ENCODE peak calls at places on chromosomes 6 and 20, in five cellular contexts. One of them, this sample, is unnamed.

GRCh38 chr20:32326507-32326851 is 31.7 kb upstream of the ASXL1 start:
- DNase-seq in tibial nerve: no peak
- DNase-seq in GM20000: no peak
- DNase-seq in activated T-helper 1 cell treated with anti-CD3 and anti-CD28 coated beads, Interleukin-12 subunit alpha, Interleukin-12 subunit beta, Interleukin-2, Interleukin-4 antibody, amounts not matched to agents 30 ng/mL and 10 ng/mL and 1 ng/mL, durations not matched to agents 14 hours and 24 hours and 36 hours: no peak
- DNase-seq in Daoy: peak
- DNase-seq in this sample: no peak

GRCh38 chr6:159655409-159655988 is 37.5 kb downstream of the SOD2 start:
- DNase-seq in Daoy: no peak
- DNase-seq in tibial nerve: no peak
- DNase-seq in GM20000: no peak
- DNase-seq in activated T-helper 1 cell treated with anti-CD3 and anti-CD28 coated beads, Interleukin-12 subunit alpha, Interleukin-12 subunit beta, Interleukin-2, Interleukin-4 antibody, amounts not matched to agents 30 ng/mL and 10 ng/mL and 1 ng/mL, durations not matched to agents 14 hours and 24 hours and 36 hours: no peak
- DNase-seq in this sample: no peak

GRCh38 chr6:16630035-16630643 is 131.1 kb downstream of the ATXN1 start:
- DNase-seq in activated T-helper 1 cell treated with anti-CD3 and anti-CD28 coated beads, Interleukin-12 subunit alpha, Interleukin-12 subunit beta, Interleukin-2, Interleukin-4 antibody, amounts not matched to agents 30 ng/mL and 10 ng/mL and 1 ng/mL, durations not matched to agents 14 hours and 24 hours and 36 hours: no peak
- DNase-seq in tibial nerve: no peak
- DNase-seq in GM20000: no peak
- DNase-seq in Daoy: no peak
- DNase-seq in this sample: no peak

GRCh38 chr6:88268508-88268907 is 102.4 kb upstream of the CNR1 start:
- DNase-seq in activated T-helper 1 cell treated with anti-CD3 and anti-CD28 coated beads, Interleukin-12 subunit alpha, Interleukin-12 subunit beta, Interleukin-2, Interleukin-4 antibody, amounts not matched to agents 30 ng/mL and 10 ng/mL and 1 ng/mL, durations not matched to agents 14 hours and 24 hours and 36 hours: no peak
- DNase-seq in GM20000: no peak
- DNase-seq in tibial nerve: no peak
- DNase-seq in Daoy: no peak
- DNase-seq in this sample: no peak

GRCh38 chr6:8170245-8170644 is 67.9 kb upstream of the EEF1E1 start:
- DNase-seq in tibial nerve: no peak
- DNase-seq in GM20000: no peak
- DNase-seq in activated T-helper 1 cell treated with anti-CD3 and anti-CD28 coated beads, Interleukin-12 subunit alpha, Interleukin-12 subunit beta, Interleukin-2, Interleukin-4 antibody, amounts not matched to agents 30 ng/mL and 10 ng/mL and 1 ng/mL, durations not matched to agents 14 hours and 24 hours and 36 hours: no peak
- DNase-seq in Daoy: no peak
- DNase-seq in this sample: no peak

GRCh38 chr6:83474309-83474708 is 38.0 kb upstream of the PRSS35 start:
- DNase-seq in activated T-helper 1 cell treated with anti-CD3 and anti-CD28 coated beads, Interleukin-12 subunit alpha, Interleukin-12 subunit beta, Interleukin-2, Interleukin-4 antibody, amounts not matched to agents 30 ng/mL and 10 ng/mL and 1 ng/mL, durations not matched to agents 14 hours and 24 hours and 36 hours: no peak
- DNase-seq in Daoy: peak
- DNase-seq in GM20000: no peak
- DNase-seq in tibial nerve: no peak
- DNase-seq in this sample: no peak

GRCh38 chr20:56628873-56629463 is at the start of gene TFAP2C:
- DNase-seq in GM20000: peak
- DNase-seq in activated T-helper 1 cell treated with anti-CD3 and anti-CD28 coated beads, Interleukin-12 subunit alpha, Interleukin-12 subunit beta, Interleukin-2, Interleukin-4 antibody, amounts not matched to agents 30 ng/mL and 10 ng/mL and 1 ng/mL, durations not matched to agents 14 hours and 24 hours and 36 hours: peak
- DNase-seq in Daoy: peak
- DNase-seq in tibial nerve: no peak
- DNase-seq in this sample: peak

GRCh38 chr20:51434556-51435256 is 107.8 kb downstream of the NFATC2 start:
- DNase-seq in Daoy: no peak
- DNase-seq in tibial nerve: no peak
- DNase-seq in GM20000: no peak
- DNase-seq in activated T-helper 1 cell treated with anti-CD3 and anti-CD28 coated beads, Interleukin-12 subunit alpha, Interleukin-12 subunit beta, Interleukin-2, Interleukin-4 antibody, amounts not matched to agents 30 ng/mL and 10 ng/mL and 1 ng/mL, durations not matched to agents 14 hours and 24 hours and 36 hours: no peak
- DNase-seq in this sample: no peak

GRCh38 chr6:33296797-33297405 is 1.8 kb downstream of the RGL2 start:
- DNase-seq in Daoy: no peak
- DNase-seq in activated T-helper 1 cell treated with anti-CD3 and anti-CD28 coated beads, Interleukin-12 subunit alpha, Interleukin-12 subunit beta, Interleukin-2, Interleukin-4 antibody, amounts not matched to agents 30 ng/mL and 10 ng/mL and 1 ng/mL, durations not matched to agents 14 hours and 24 hours and 36 hours: no peak
- DNase-seq in tibial nerve: no peak
- DNase-seq in GM20000: no peak
- DNase-seq in this sample: peak